ENCODE peak calls at places on chromosomes 7 and 10, in five cellular contexts. A is GM06990, U is bronchial epithelial cell, Z is upper lobe of right lung, L is GM20000. M is an unnamed sample.

GRCh38 chr10:31975157-31975765 is 46.6 kb upstream of the ARHGAP12 start:
- DNase-seq in U (no peak), Z (no peak), L (no peak), A (no peak), M (no peak)

GRCh38 chr10:97234403-97234802 is 48.6 kb upstream of the SLIT1 start:
- DNase-seq in A (no peak), U (peak), Z (no peak), L (no peak), M (no peak)

GRCh38 chr7:85172530-85172941 is 14.3 kb downstream of the SEMA3D start:
- DNase-seq in A (no peak), U (peak), L (no peak), Z (no peak), M (no peak)

GRCh38 chr10:118003146-118003545 is 43.6 kb downstream of the RAB11FIP2 start:
- DNase-seq in Z (no peak), U (no peak), A (no peak), L (no peak), M (no peak)

GRCh38 chr10:132146271-132146671 is 40.5 kb upstream of the DPYSL4 start:
- DNase-seq in L (no peak), U (no peak), Z (peak), A (no peak), M (peak)

GRCh38 chr10:52256832-52257691 is 57.0 kb upstream of the DKK1 start:
- DNase-seq in L (peak), Z (no peak), U (peak), A (peak), M (no peak)

GRCh38 chr10:5620966-5621365 is 45.4 kb downstream of the ASB13 start:
- DNase-seq in L (no peak), U (no peak), A (no peak), Z (no peak), M (no peak)

GRCh38 chr7:21028990-21029337 is 242.3 kb upstream of the SP8 start:
- DNase-seq in Z (no peak), A (no peak), U (no peak), L (no peak), M (no peak)

GRCh38 chr10:31319602-31320178 is 674 bp downstream of the ZEB1 start:
- DNase-seq in Z (peak), L (peak), U (no peak), A (no peak), M (no peak)

GRCh38 chr7:24936121-24936824 is 43.7 kb downstream of the OSBPL3 start:
- DNase-seq in A (no peak), L (no peak), U (no peak), Z (no peak), M (no peak)

GRCh38 chr7:84372155-84372621 is 177.6 kb upstream of the SEMA3A start:
- DNase-seq in A (no peak), Z (no peak), L (no peak), U (peak), M (no peak)

GRCh38 chr10:86648706-86649426 is 5.5 kb upstream of the OPN4 start:
- DNase-seq in U (peak), L (no peak), A (no peak), Z (no peak), M (no peak)

GRCh38 chr10:124339951-124340760 is 78.6 kb downstream of the OAT start:
- DNase-seq in A (no peak), U (peak), Z (no peak), L (no peak), M (no peak)

GRCh38 chr10:46543379-46544014 is 13.0 kb downstream of the GPRIN2 start:
- DNase-seq in U (no peak), A (no peak), Z (peak), L (no peak), M (peak)

GRCh38 chr7:24705481-24705954 is 51.7 kb downstream of the GSDME start:
- DNase-seq in Z (no peak), A (no peak), U (no peak), L (no peak), M (no peak)

GRCh38 chr10:29658984-29659769 is 24.4 kb upstream of the SVIL start:
- DNase-seq in Z (peak), U (peak), A (peak), L (peak), M (peak)
- TF ChIP-seq CTCF in Z (peak), U (peak), A (no peak), L (no peak), M (peak)

DNA sequence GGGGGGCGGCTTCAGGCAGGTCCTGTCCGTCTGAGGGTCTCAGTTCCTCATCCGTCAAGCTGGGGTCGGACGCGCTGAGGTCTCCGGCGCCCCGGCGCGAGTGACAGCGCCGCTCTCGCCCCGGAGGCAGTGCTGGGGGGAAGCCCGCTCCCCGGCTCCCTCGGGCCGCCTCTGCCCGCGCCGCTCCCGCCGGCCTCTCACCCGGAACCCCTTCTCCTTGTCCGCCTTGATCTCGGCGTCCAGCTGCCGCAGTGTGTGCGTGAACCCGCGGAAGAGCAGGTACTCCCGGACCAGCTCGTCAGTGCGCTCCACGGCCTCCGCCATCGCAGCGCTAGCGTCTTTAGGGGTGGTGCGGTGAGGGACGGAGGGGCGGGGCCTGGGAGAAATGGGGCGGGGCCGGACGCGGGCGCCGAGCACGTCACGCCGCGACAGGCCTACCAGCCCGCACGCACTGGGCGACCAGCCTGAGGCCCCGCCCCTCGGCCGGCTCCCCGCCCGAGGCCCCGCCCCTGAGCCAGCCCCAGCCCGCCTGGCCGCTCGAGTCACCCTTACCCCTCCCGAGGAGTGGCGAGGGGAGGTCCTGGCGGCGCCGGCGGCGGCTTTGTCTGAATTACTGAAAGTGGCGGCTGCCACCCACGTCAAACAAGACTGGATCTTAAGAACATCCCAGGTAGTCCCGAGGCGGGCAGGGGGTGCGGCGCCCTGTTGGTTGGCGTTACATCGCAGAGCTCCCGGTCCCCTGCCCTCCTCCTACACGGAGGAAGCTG is at the start of gene WDR91:
- DNase-seq in U (peak), A (peak), Z (peak), L (peak), M (peak)
- TF ChIP-seq CTCF in U (no peak), A (peak), Z (no peak), L (no peak), M (no peak)

GRCh38 chr10:114437456-114438292 is 33.4 kb upstream of the AFAP1L2 start:
- DNase-seq in A (no peak), Z (no peak), L (peak), U (peak), M (no peak)
- TF ChIP-seq CTCF in A (peak), Z (peak), L (peak), U (peak), M (peak)

DNA sequence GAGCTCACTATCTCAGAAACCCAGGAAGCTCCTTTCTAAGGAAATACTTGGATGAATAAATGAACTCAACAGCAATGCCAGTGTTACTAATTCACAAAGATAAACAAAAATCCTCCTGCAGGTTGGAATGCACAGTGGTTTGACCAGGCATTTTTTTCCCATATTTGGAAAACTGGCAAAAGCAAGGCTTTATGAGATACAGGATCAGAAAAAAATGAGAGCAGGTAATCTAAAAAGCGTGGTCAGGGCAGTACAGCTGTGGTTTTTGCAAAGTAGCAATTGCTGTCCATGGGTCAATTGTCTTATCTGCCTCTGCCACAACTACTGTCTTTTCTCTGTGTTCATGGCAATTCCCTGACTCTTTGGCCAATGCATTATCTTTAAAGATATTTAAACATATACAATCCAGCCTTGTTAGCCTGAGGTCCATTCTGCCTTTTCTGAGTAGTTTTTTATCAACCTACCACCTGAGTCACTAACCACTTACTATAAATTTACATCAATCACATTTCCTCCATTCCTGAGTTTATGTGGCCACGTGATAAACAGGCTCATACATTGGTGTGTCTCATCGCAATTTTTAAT is 564.5 kb upstream of the IGFBP3 start:
- DNase-seq in L (no peak), U (peak), Z (no peak), A (no peak), M (no peak)
- TF ChIP-seq CTCF in L (no peak), U (peak), Z (no peak), A (no peak), M (no peak)

DNA sequence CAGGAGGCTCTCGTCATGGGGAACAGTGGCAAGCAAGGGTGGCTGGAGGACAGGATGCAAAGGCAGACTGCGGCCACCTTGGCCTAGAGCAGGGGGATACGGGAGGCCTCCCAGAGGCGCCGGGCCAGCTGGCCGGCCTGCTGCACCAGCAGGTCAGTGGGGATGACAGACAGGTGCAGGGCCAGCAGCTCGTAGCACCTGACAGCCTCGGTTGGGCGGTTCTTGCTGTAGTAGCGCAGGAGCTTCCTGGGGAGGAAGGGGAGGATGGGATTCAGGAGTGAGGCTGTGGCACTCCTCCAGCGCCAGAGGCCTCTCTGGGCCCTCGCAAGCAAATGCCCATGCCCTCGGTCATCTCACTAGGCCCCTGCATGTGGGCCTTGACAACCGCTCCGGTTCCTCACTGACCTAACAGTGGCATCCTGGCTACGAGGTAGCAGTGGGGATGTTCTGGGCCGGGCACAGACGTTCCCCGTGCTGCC is 2.5 kb upstream of the PYROXD2 start:
- DNase-seq in A (no peak), L (no peak), Z (peak), U (no peak), M (no peak)
- TF ChIP-seq CTCF in A (no peak), L (no peak), Z (no peak), U (no peak), M (no peak)

M was measured in CD14-positive monocyte.